ENCODE peak calls at places on chromosomes 13 and 19, in ten cellular contexts. G, J, U, Y, V, O, S, Q, C and A are unnamed samples.

GRCh38 chr13:18947376-18947977 is 234.1 kb downstream of the TUBA3C start:
- DNase-seq in Y (no peak), Q (no peak), G (no peak), C (no peak), U (no peak), V (no peak), S (no peak), J (no peak), O (no peak), A (no peak)

GRCh38 chr13:28628250-28628649 is 30.7 kb upstream of the POMP start:
- DNase-seq in Y (no peak), Q (no peak), S (no peak), C (no peak), J (no peak), O (no peak), V (no peak), G (no peak), U (no peak), A (no peak)

GRCh38 chr13:106721599-106721998 is 153.7 kb upstream of the ARGLU1 start:
- DNase-seq in G (no peak), S (no peak), C (no peak), Q (no peak), J (no peak), Y (no peak), V (no peak), U (no peak), O (no peak), A (no peak)

GRCh38 chr19:4678881-4679379 is 8.8 kb upstream of the MYDGF start:
- DNase-seq in O (peak; percentile 47), C (no peak), Y (peak; percentile 36), V (no peak), G (no peak), S (peak; percentile 93), U (no peak), Q (peak; percentile 4), J (no peak), A (no peak)

GRCh38 chr19:4061683-4062575 is 4.8 kb downstream of the ZBTB7A start:
- DNase-seq in C (no peak), Y (peak; percentile 86), S (peak; percentile 27), O (peak; percentile 37), U (no peak), Q (no peak), G (no peak), V (no peak), J (no peak), A (peak; percentile 92)

GRCh38 chr13:91564422-91564821 is 166.0 kb downstream of the GPC5 start:
- DNase-seq in Q (no peak), V (no peak), Y (no peak), C (no peak), J (no peak), U (no peak), O (no peak), G (no peak), S (no peak), A (no peak)

GRCh38 chr13:113811081-113811928 is 52.3 kb downstream of the TMEM255B start:
- DNase-seq in S (no peak), Q (no peak), G (no peak), U (no peak), C (no peak), Y (no peak), V (no peak), J (no peak), O (no peak), A (no peak)

GRCh38 chr13:76848596-76848995 is 37.6 kb downstream of the KCTD12 start:
- DNase-seq in S (no peak), O (peak; percentile 26), U (no peak), J (no peak), G (no peak), V (peak; percentile 15), Y (no peak), C (peak; percentile 40), Q (no peak), A (no peak)

GRCh38 chr13:105090244-105090643 is 1445.2 kb downstream of the EFNB2 start:
- DNase-seq in J (no peak), C (no peak), Q (no peak), G (no peak), U (no peak), V (no peak), O (no peak), S (no peak), Y (no peak), A (no peak)

GRCh38 chr19:44202470-44202869 is 9.9 kb upstream of the ZNF227 start:
- DNase-seq in O (no peak), G (no peak), Y (no peak), V (no peak), J (no peak), S (no peak), C (no peak), Q (no peak), U (no peak), A (no peak)

GRCh38 chr13:109401307-109401706 is 385.1 kb downstream of the IRS2 start:
- DNase-seq in C (no peak), J (no peak), V (no peak), O (no peak), G (no peak), Y (no peak), S (no peak), U (no peak), Q (no peak), A (no peak)

GRCh38 chr19:56097776-56098175 is 23.3 kb downstream of the ZNF787 start:
- DNase-seq in C (no peak), Y (no peak), Q (no peak), U (no peak), J (no peak), O (no peak), G (no peak), S (no peak), V (no peak), A (no peak)

GRCh38 chr13:24159921-24160324 is 597 bp upstream of the SPATA13 start:
- DNase-seq in O (no peak), C (no peak), J (peak; percentile 68), G (no peak), S (peak; percentile 22), V (no peak), Y (peak; percentile 68), Q (no peak), U (no peak), A (no peak)

GRCh38 chr19:19039901-19040300 is 6.5 kb downstream of the ARMC6 start:
- DNase-seq in Y (no peak), V (no peak), Q (peak; percentile 49), J (no peak), G (no peak), O (no peak), S (no peak), U (no peak), C (no peak), A (no peak)

GRCh38 chr13:39684531-39685137 is 29.2 kb downstream of the COG6 start:
- DNase-seq in O (no peak), G (no peak), Y (peak; percentile 52), J (no peak), C (no peak), V (peak; percentile 28), S (peak; percentile 11), Q (no peak), U (no peak), A (no peak)

GRCh38 chr19:46015961-46016425 is 6.9 kb downstream of the PGLYRP1 start:
- DNase-seq in U (no peak), S (peak; percentile 19), V (no peak), C (no peak), Y (no peak), O (no peak), J (no peak), G (no peak), Q (peak; percentile 27), A (no peak)

GRCh38 chr13:78121459-78122348 is 203.1 kb upstream of the EDNRB start:
- DNase-seq in O (peak; percentile 21), J (peak; percentile 29), C (peak; percentile 54), Y (peak; percentile 46), U (peak; percentile 4), G (peak; percentile 5), V (peak; percentile 51), S (peak; percentile 46), Q (peak; percentile 20), A (no peak)

GRCh38 chr13:98923641-98924397 is 54.0 kb downstream of the DOCK9 start:
- DNase-seq in U (no peak), J (no peak), O (no peak), G (no peak), S (no peak), C (no peak), Y (no peak), V (no peak), Q (no peak), A (no peak)

GRCh38 chr19:11558881-11559828 is at the start of gene ELOF1:
- DNase-seq in G (peak; percentile 94), C (peak; percentile 98), J (peak; percentile 95), Y (peak; percentile 94), O (peak; percentile 97), S (peak; percentile 99), Q (peak; percentile 95), V (peak; percentile 100), U (peak; percentile 96), A (peak; percentile 83)